ENCODE peak calls at places on chromosomes 2 and 18, in six cellular contexts. Y is sigmoid colon; S is immature natural killer cell; H is stomach; M is stimulated activated CD4-positive, alpha-beta T cell treated with anti-CD3 and anti-CD28 coated beads, Interleukin-15, amount 100 ng/mL, for 1 hour; K is nephron progenitor cell. C is an unnamed sample.

GRCh38 chr2:170465241-170465640 is 249.9 kb upstream of the SP5 start:
- DNase-seq in K (no peak), M (no peak), H (no peak), Y (no peak), S (no peak), C (no peak)

GRCh38 chr2:182133195-182133891 is 147.7 kb downstream of the PPP1R1C start:
- DNase-seq in K (no peak), Y (no peak), S (no peak), H (no peak), M (no peak), C (no peak)

GRCh38 chr2:137002911-137003310 is 237.6 kb downstream of the THSD7B start:
- DNase-seq in S (no peak), K (no peak), H (no peak), Y (no peak), M (no peak), C (no peak)

GRCh38 chr18:2222270-2223185 is 348.8 kb downstream of the METTL4 start:
- DNase-seq in Y (no peak), K (no peak), M (no peak), S (no peak), H (no peak), C (no peak)

GRCh38 chr2:214671330-214671850 is 138.1 kb downstream of the BARD1 start:
- DNase-seq in H (no peak), S (no peak), K (no peak), Y (no peak), M (no peak), C (no peak)

GRCh38 chr2:217277646-217278048 is 417.8 kb upstream of the TNP1 start:
- DNase-seq in Y (peak; percentile 83), K (no peak), M (no peak), S (no peak), H (no peak), C (no peak)

GRCh38 chr18:46299465-46300004 is 195.3 kb downstream of the HAUS1 start:
- DNase-seq in H (no peak), S (no peak), K (no peak), M (no peak), Y (no peak), C (no peak)

GRCh38 chr18:31049189-31049588 is 6.6 kb upstream of the DSC3 start:
- DNase-seq in M (no peak), H (no peak), K (no peak), S (no peak), Y (no peak), C (no peak)

GRCh38 chr2:177989029-177989885 is 83.3 kb downstream of the PDE11A start:
- DNase-seq in M (no peak), K (no peak), S (no peak), H (no peak), Y (no peak), C (no peak)

GRCh38 chr18:31275722-31276463 is 42.1 kb upstream of the DSG1 start:
- DNase-seq in H (no peak), M (no peak), K (no peak), Y (no peak), S (no peak), C (no peak)

GRCh38 chr2:188623995-188624643 is 332.4 kb downstream of the GULP1 start:
- DNase-seq in K (no peak), H (no peak), Y (no peak), S (no peak), M (no peak), C (no peak)

GRCh38 chr2:232075080-232075479 is 113.6 kb downstream of the DIS3L2 start:
- DNase-seq in M (no peak), K (no peak), H (no peak), Y (no peak), S (no peak), C (no peak)

GRCh38 chr2:200026838-200027237 is 71.5 kb downstream of the MAIP1 start:
- DNase-seq in S (no peak), M (no peak), Y (no peak), H (no peak), K (no peak), C (no peak)

GRCh38 chr18:46366211-46366610 is 262.0 kb downstream of the HAUS1 start:
- DNase-seq in S (no peak), K (no peak), H (no peak), M (no peak), Y (no peak), C (no peak)

GRCh38 chr2:173568054-173568453 is 213.4 kb downstream of the CDCA7 start:
- DNase-seq in H (no peak), M (no peak), S (no peak), Y (no peak), K (peak; percentile 30), C (no peak)

GRCh38 chr18:4353853-4354418 is 101.2 kb downstream of the DLGAP1 start:
- DNase-seq in H (no peak), S (no peak), M (no peak), K (no peak), Y (no peak), C (no peak)